ENCODE peak calls at places on chromosomes 7 and 10, in four cellular contexts. One of them, this sample, is unnamed.

GRCh38 chr10:90319188-90319914 is 538.5 kb downstream of the HTR7 start:
- DNase-seq in HepG2: peak; percentile 43
- DNase-seq in H1: peak; percentile 62
- DNase-seq in GM12878: peak; percentile 48
- DNase-seq in this sample: peak; percentile 78

GRCh38 chr10:102835007-102835482 is 2.2 kb downstream of the CYP17A1 start:
- DNase-seq in GM12878: peak; percentile 20
- DNase-seq in H1: peak; percentile 62
- DNase-seq in HepG2: peak; percentile 62
- DNase-seq in this sample: peak; percentile 66

GRCh38 chr10:43120948-43121290 is 17.3 kb upstream of the CSGALNACT2 start:
- DNase-seq in GM12878: peak; percentile 56
- DNase-seq in HepG2: no peak
- DNase-seq in H1: no peak
- DNase-seq in this sample: no peak

GRCh38 chr10:5343561-5343960 is 21.2 kb upstream of the UCN3 start:
- DNase-seq in H1: no peak
- DNase-seq in HepG2: peak; percentile 44
- DNase-seq in GM12878: no peak
- DNase-seq in this sample: no peak

GRCh38 chr10:55966131-55966530 is 394.9 kb downstream of the ZWINT start:
- DNase-seq in H1: no peak
- DNase-seq in HepG2: no peak
- DNase-seq in GM12878: no peak
- DNase-seq in this sample: no peak

GRCh38 chr10:111177379-111177778 is 100.5 kb downstream of the ADRA2A start:
- DNase-seq in GM12878: no peak
- DNase-seq in H1: no peak
- DNase-seq in HepG2: no peak
- DNase-seq in this sample: no peak

GRCh38 chr10:81068446-81068845 is 530.7 kb downstream of the SH2D4B start:
- DNase-seq in H1: no peak
- DNase-seq in GM12878: no peak
- DNase-seq in HepG2: no peak
- DNase-seq in this sample: no peak

GRCh38 chr10:81116990-81117389 is 579.3 kb downstream of the SH2D4B start:
- DNase-seq in HepG2: no peak
- DNase-seq in H1: no peak
- DNase-seq in GM12878: no peak
- DNase-seq in this sample: no peak

GRCh38 chr7:116354546-116355422 is 144.4 kb downstream of the TES start:
- DNase-seq in HepG2: peak; percentile 12
- DNase-seq in GM12878: no peak
- DNase-seq in H1: peak; percentile 19
- DNase-seq in this sample: no peak

GRCh38 chr10:86139066-86139657 is 227.4 kb downstream of the GRID1 start:
- DNase-seq in HepG2: peak; percentile 16
- DNase-seq in GM12878: no peak
- DNase-seq in H1: peak; percentile 17
- DNase-seq in this sample: no peak

GRCh38 chr7:83153419-83153818 is 9.3 kb downstream of the PCLO start:
- DNase-seq in GM12878: no peak
- DNase-seq in HepG2: no peak
- DNase-seq in H1: no peak
- DNase-seq in this sample: no peak
- TF ChIP-seq SUZ12 in GM12878: no peak
- TF ChIP-seq SUZ12 in HepG2: no peak
- TF ChIP-seq SUZ12 in H1: no peak
- TF ChIP-seq SUZ12 in this sample: no peak

GRCh38 chr7:64992971-64993370 is 2.1 kb upstream of the ZNF117 start:
- DNase-seq in GM12878: no peak
- DNase-seq in HepG2: no peak
- DNase-seq in H1: no peak
- DNase-seq in this sample: no peak
- H3K9me3 ChIP-seq in GM12878: peaks cover 12% of the 10 kb centered on the region
- H3K9me3 ChIP-seq in HepG2: peaks cover 57% of the 10 kb centered on the region
- H3K9me3 ChIP-seq in H1: peaks cover 53% of the 10 kb centered on the region
- H3K9me3 ChIP-seq in this sample: peaks cover 93% of the 10 kb centered on the region

GRCh38 chr7:150417863-150418262 is 32.6 kb upstream of the GIMAP8 start:
- DNase-seq in HepG2: no peak
- DNase-seq in H1: no peak
- DNase-seq in GM12878: no peak
- DNase-seq in this sample: no peak
- H3K9ac ChIP-seq in HepG2: no peak overlapping the region
- H3K9ac ChIP-seq in H1: no peak overlapping the region
- H3K9ac ChIP-seq in GM12878: no peak overlapping the region
- H3K9ac ChIP-seq in this sample: no peak overlapping the region

GRCh38 chr10:62543981-62544380 is 169.8 kb downstream of the ZNF365 start:
- DNase-seq in HepG2: no peak
- DNase-seq in GM12878: no peak
- DNase-seq in H1: no peak
- DNase-seq in this sample: no peak

GRCh38 chr10:62543566-62543965 is 169.4 kb downstream of the ZNF365 start:
- DNase-seq in H1: no peak
- DNase-seq in HepG2: no peak
- DNase-seq in GM12878: no peak
- DNase-seq in this sample: no peak

GRCh38 chr10:62545155-62545554 is 171.0 kb downstream of the ZNF365 start:
- DNase-seq in GM12878: no peak
- DNase-seq in H1: no peak
- DNase-seq in HepG2: no peak
- DNase-seq in this sample: no peak

GRCh38 chr10:62540389-62540788 is 166.2 kb downstream of the ZNF365 start:
- DNase-seq in HepG2: no peak
- DNase-seq in H1: no peak
- DNase-seq in GM12878: no peak
- DNase-seq in this sample: no peak

GRCh38 chr10:62541811-62542210 is 167.6 kb downstream of the ZNF365 start:
- DNase-seq in GM12878: no peak
- DNase-seq in HepG2: no peak
- DNase-seq in H1: no peak
- DNase-seq in this sample: no peak
- TF ChIP-seq SUZ12 in GM12878: no peak
- TF ChIP-seq SUZ12 in HepG2: no peak
- TF ChIP-seq SUZ12 in H1: no peak
- TF ChIP-seq SUZ12 in this sample: no peak

DNA sequence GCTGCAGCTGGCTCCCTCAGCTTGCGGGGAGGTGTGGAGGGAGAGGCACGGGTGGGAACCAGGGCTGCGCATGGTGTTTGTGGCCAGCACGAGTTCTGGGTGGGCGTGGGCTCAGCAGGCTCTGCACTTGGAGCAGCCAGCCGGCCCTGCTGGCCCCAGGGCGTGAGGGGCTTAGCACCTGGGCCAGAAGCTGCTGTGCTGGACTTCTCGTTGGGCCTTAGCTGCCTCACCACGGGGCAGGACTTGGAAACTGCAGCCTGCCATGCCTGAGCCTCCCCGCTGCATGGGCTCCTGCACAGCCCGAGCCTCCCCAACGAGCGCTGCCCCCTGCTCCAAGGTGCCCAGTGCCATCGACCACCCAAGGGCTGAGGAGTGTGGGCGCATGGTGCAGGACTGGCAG is 120.1 kb downstream of the ZNF248 start:
- DNase-seq in GM12878: no peak
- DNase-seq in HepG2: no peak
- DNase-seq in H1: no peak
- DNase-seq in this sample: no peak
- H3K9me3 ChIP-seq in GM12878: no peaks in the 10 kb centered on the region
- H3K9me3 ChIP-seq in HepG2: no peaks in the 10 kb centered on the region
- H3K9me3 ChIP-seq in H1: peaks cover 89% of the 10 kb centered on the region
- H3K9me3 ChIP-seq in this sample: peaks cover 13% of the 10 kb centered on the region

GRCh38 chr7:83648464-83649241 is at the start of gene SEMA3E:
- DNase-seq in GM12878: no peak
- DNase-seq in H1: no peak
- DNase-seq in HepG2: no peak
- DNase-seq in this sample: no peak

GRCh38 chr7:83643754-83644153 is 5.2 kb downstream of the SEMA3E start:
- DNase-seq in HepG2: no peak
- DNase-seq in GM12878: no peak
- DNase-seq in H1: no peak
- DNase-seq in this sample: no peak

GRCh38 chr7:83649701-83650100 is 762 bp upstream of the SEMA3E start:
- DNase-seq in HepG2: no peak
- DNase-seq in H1: no peak
- DNase-seq in GM12878: no peak
- DNase-seq in this sample: no peak

GRCh38 chr7:83643012-83643411 is 5.9 kb downstream of the SEMA3E start:
- DNase-seq in H1: no peak
- DNase-seq in GM12878: no peak
- DNase-seq in HepG2: no peak
- DNase-seq in this sample: no peak

GRCh38 chr7:83646027-83646426 is 2.9 kb downstream of the SEMA3E start:
- DNase-seq in GM12878: no peak
- DNase-seq in H1: no peak
- DNase-seq in HepG2: no peak
- DNase-seq in this sample: no peak
- H3K9ac ChIP-seq in GM12878: no peak overlapping the region
- H3K9ac ChIP-seq in H1: no peak overlapping the region
- H3K9ac ChIP-seq in HepG2: no peak overlapping the region
- H3K9ac ChIP-seq in this sample: no peak overlapping the region

GRCh38 chr7:155943251-155943899 is 131.1 kb upstream of the SHH start:
- DNase-seq in HepG2: no peak
- DNase-seq in H1: no peak
- DNase-seq in GM12878: no peak
- DNase-seq in this sample: no peak
- TF ChIP-seq SUZ12 in HepG2: no peak
- TF ChIP-seq SUZ12 in H1: no peak
- TF ChIP-seq SUZ12 in GM12878: no peak
- TF ChIP-seq SUZ12 in this sample: no peak

DNA sequence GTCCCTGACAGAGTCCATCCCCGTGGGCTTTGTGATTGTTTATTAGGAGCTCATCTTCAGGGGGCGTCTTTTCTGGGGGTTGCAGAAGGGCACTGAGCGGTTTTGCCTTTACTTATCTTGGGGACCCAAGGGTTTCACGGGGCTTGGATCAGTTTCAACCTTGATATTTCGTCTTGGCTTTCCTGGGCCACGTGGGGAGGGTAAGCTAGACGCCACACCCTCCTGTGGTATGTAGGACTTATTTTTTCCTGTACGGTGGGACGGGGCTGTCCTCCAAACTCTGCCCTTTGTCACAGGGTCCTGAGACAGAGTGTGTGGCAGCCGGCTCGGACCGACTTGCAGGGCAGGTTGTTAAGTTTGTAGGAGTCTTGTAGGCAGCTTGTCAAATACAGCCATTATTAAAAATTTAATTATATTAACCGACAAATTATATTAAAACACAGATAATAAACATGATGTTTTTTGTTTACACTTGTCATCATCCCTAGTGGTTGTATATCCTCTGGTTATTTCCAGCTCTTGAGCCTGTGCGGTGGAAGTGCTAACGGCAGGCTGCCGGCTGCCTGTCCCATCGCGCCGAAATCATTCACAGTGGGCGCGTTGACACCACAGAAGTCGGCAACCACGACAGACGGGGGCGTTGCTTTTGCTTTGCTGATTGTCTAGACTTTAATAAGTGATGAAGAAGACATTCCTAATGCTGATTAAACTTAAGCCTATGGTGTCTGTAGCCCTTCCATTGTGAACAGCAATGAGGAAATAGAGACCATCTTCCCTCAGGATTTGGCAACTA is 193.2 kb downstream of the DNAJB6 start:
- DNase-seq in H1: no peak
- DNase-seq in HepG2: no peak
- DNase-seq in GM12878: no peak
- DNase-seq in this sample: no peak
- H3K9me3 ChIP-seq in H1: no peaks in the 10 kb centered on the region
- H3K9me3 ChIP-seq in HepG2: peaks cover 6% of the 10 kb centered on the region
- H3K9me3 ChIP-seq in GM12878: no peaks in the 10 kb centered on the region
- H3K9me3 ChIP-seq in this sample: no peaks in the 10 kb centered on the region

GRCh38 chr10:30455816-30456215 is 21.8 kb downstream of the MAP3K8 start:
- DNase-seq in H1: no peak
- DNase-seq in GM12878: no peak
- DNase-seq in HepG2: no peak
- DNase-seq in this sample: no peak
- H3K9ac ChIP-seq in H1: no peak overlapping the region
- H3K9ac ChIP-seq in GM12878: no peak overlapping the region
- H3K9ac ChIP-seq in HepG2: no peak overlapping the region
- H3K9ac ChIP-seq in this sample: no peak overlapping the region

GRCh38 chr10:48523212-48523819 is 81.6 kb downstream of the ARHGAP22 start:
- DNase-seq in H1: no peak
- DNase-seq in HepG2: no peak
- DNase-seq in GM12878: no peak
- DNase-seq in this sample: no peak
- TF ChIP-seq SUZ12 in H1: no peak
- TF ChIP-seq SUZ12 in HepG2: no peak
- TF ChIP-seq SUZ12 in GM12878: no peak
- TF ChIP-seq SUZ12 in this sample: no peak

This sample was measured in NT2/D1.